ENCODE peak calls at places on chromosome 1, in ten cellular contexts. R is pancreas, S is cardiac muscle cell, O is HFF-Myc, T is Peyer's patch, Q is epithelial cell of esophagus, N is lung, X is GM10248, H is dorsolateral prefrontal cortex, Z is MM.1S. U is an unnamed sample.

GRCh38 chr1:201678264-201679101 is 139.6 kb downstream of the NAV1 start:
- DNase-seq in R (no peak), S (peak; percentile 62), O (no peak), T (no peak), Q (no peak), N (no peak), X (no peak), H (no peak), Z (no peak), U (no peak)

GRCh38 chr1:164675342-164675904 is 116.4 kb downstream of the PBX1 start:
- DNase-seq in R (no peak), S (no peak), O (no peak), T (peak; percentile 75), Q (peak; percentile 68), N (no peak), X (no peak), H (no peak), Z (no peak), U (peak; percentile 10)

GRCh38 chr1:78469561-78469960 is 21.2 kb upstream of the PTGFR start:
- DNase-seq in R (no peak), S (no peak), O (no peak), T (no peak), Q (no peak), N (no peak), X (no peak), H (no peak), Z (no peak), U (no peak)

GRCh38 chr1:119737040-119737682 is 25.4 kb downstream of the PHGDH start:
- DNase-seq in R (peak; percentile 70), S (peak; percentile 86), O (no peak), T (peak; percentile 50), Q (no peak), N (no peak), X (no peak), H (no peak), Z (no peak), U (no peak)

GRCh38 chr1:169250022-169250421 is 117.6 kb downstream of the NME7 start:
- DNase-seq in R (no peak), S (peak; percentile 12), O (peak; percentile 11), T (no peak), Q (peak; percentile 24), N (no peak), X (no peak), H (no peak), Z (no peak), U (no peak)

GRCh38 chr1:22861764-22862440 is 110.8 kb downstream of the LACTBL1 start:
- DNase-seq in R (peak; percentile 39), S (peak; percentile 90), O (no peak), T (peak; percentile 55), Q (peak; percentile 92), N (peak; percentile 32), X (peak; percentile 39), H (no peak), Z (no peak), U (peak; percentile 43)

GRCh38 chr1:151526735-151527520 is 13.2 kb upstream of the TUFT1 start:
- DNase-seq in R (no peak), S (no peak), O (no peak), T (peak; percentile 23), Q (no peak), N (no peak), X (no peak), H (no peak), Z (no peak), U (no peak)

GRCh38 chr1:23613191-23614126 is 54.2 kb upstream of the ID3 start:
- DNase-seq in R (no peak), S (no peak), O (no peak), T (peak; percentile 85), Q (no peak), N (no peak), X (peak; percentile 59), H (no peak), Z (peak; percentile 75), U (peak; percentile 85)

DNA sequence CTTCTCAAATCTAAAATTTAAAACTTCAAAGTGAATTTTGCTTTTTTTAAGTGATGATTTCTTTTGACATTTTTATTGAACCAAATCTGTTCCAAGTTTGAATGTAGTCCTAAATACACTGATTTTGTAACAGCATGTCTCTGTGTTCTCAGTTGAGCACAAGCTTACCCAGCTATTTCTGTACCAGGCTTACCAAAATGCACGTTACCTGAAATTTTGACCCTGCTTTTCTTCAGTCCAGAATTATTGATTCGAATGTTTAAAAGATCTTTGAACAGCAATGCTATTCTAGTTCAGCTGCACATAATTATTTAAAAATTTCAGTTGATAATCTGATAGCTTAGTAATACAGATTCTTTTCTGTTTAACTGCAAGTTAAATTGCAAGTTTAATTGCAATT is 25.6 kb downstream of the AGO4 start:
- DNase-seq in R (no peak), S (no peak), O (no peak), T (no peak), Q (no peak), N (no peak), X (no peak), H (no peak), Z (no peak), U (no peak)
- TF ChIP-seq CTCF in R (no peak), S (no peak), O (no peak), T (no peak), Q (no peak), N (no peak), X (no peak), H (no peak), Z (no peak), U (no peak)

GRCh38 chr1:87331319-87332269 is 2.9 kb downstream of the LMO4 start:
- DNase-seq in R (peak; percentile 73), S (peak; percentile 77), O (no peak), T (peak; percentile 90), Q (peak; percentile 91), N (peak; percentile 88), X (peak; percentile 67), H (peak; percentile 38), Z (peak; percentile 81), U (peak; percentile 62)

GRCh38 chr1:87336623-87337067 is 8.0 kb downstream of the LMO4 start:
- DNase-seq in R (no peak), S (no peak), O (no peak), T (no peak), Q (peak; percentile 2), N (no peak), X (no peak), H (no peak), Z (peak; percentile 76), U (no peak)

GRCh38 chr1:87335175-87335992 is 6.7 kb downstream of the LMO4 start:
- DNase-seq in R (peak; percentile 52), S (peak; percentile 60), O (no peak), T (peak; percentile 90), Q (peak; percentile 51), N (peak; percentile 67), X (peak; percentile 78), H (peak; percentile 49), Z (peak; percentile 78), U (peak; percentile 80)

GRCh38 chr1:87333692-87334347 is 5.1 kb downstream of the LMO4 start:
- DNase-seq in R (no peak), S (no peak), O (no peak), T (no peak), Q (peak; percentile 3), N (no peak), X (peak; percentile 43), H (no peak), Z (peak; percentile 76), U (peak; percentile 14)

DNA sequence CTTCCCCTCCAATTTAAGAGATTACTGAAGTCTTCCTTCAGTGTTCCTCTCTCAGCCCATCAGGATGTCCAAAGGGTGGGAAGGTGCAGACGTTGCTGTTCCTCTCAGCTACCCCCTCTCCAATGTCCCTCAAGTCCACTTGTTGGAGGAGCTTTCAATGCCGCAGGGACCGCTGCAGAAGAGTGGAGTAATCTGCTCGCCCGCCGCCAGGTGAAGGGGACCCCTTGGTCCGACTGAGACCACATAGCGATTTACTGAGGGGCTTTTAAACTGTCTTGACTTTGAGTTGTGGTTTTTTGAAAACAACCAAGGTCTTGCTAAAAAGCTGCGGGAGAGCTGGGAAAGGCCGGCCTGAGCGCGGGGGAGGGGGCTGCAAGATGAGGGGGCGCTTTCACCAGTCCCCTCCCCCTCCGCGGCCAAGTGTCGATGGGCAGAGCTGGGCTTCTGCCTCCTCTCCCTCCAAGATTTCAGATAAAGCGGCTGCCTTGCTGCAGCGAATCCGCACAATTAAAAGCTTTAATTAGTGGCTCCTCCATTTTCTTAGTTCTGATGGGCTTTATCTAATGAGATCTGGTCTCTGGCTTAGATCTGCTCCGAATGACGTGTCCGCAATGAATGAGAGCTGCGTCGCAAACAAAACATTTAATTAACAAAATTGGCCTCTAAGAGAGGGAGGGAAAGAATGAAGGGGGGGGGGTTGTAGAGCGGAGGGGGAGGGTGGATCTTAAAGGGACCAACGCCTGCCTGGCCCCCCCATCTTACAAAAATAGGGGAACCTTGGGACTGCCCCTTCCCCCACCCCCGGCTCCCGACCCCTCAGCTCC is 5.9 kb downstream of the LMO4 start:
- DNase-seq in R (no peak), S (no peak), O (no peak), T (peak; percentile 51), Q (peak; percentile 44), N (no peak), X (peak; percentile 11), H (no peak), Z (peak; percentile 64), U (peak; percentile 13)
- TF ChIP-seq CTCF in R (no peak), S (peak; percentile 12), O (no peak), T (no peak), Q (peak; percentile 18), N (no peak), X (no peak), H (no peak), Z (peak; percentile 34), U (no peak)

GRCh38 chr1:223833948-223834347 is 11.8 kb downstream of the TP53BP2 start:
- DNase-seq in R (no peak), S (no peak), O (no peak), T (no peak), Q (no peak), N (no peak), X (no peak), H (no peak), Z (no peak), U (no peak)

GRCh38 chr1:223832637-223832943 is 13.2 kb downstream of the TP53BP2 start:
- DNase-seq in R (no peak), S (no peak), O (no peak), T (no peak), Q (no peak), N (no peak), X (no peak), H (peak; percentile 24), Z (no peak), U (peak; percentile 35)

GRCh38 chr1:223834660-223835263 is 11.0 kb downstream of the TP53BP2 start:
- DNase-seq in R (no peak), S (peak; percentile 87), O (no peak), T (no peak), Q (peak; percentile 52), N (no peak), X (no peak), H (no peak), Z (no peak), U (peak; percentile 31)

GRCh38 chr1:223829678-223830077 is 16.1 kb downstream of the TP53BP2 start:
- DNase-seq in R (no peak), S (no peak), O (no peak), T (no peak), Q (no peak), N (no peak), X (no peak), H (no peak), Z (no peak), U (no peak)

GRCh38 chr1:223831755-223832636 is 13.8 kb downstream of the TP53BP2 start:
- DNase-seq in R (no peak), S (peak; percentile 80), O (no peak), T (no peak), Q (peak; percentile 30), N (no peak), X (no peak), H (no peak), Z (no peak), U (no peak)
- TF ChIP-seq CTCF in R (no peak), S (peak; percentile 5), O (no peak), T (no peak), Q (no peak), N (no peak), X (no peak), H (no peak), Z (no peak), U (no peak)

DNA sequence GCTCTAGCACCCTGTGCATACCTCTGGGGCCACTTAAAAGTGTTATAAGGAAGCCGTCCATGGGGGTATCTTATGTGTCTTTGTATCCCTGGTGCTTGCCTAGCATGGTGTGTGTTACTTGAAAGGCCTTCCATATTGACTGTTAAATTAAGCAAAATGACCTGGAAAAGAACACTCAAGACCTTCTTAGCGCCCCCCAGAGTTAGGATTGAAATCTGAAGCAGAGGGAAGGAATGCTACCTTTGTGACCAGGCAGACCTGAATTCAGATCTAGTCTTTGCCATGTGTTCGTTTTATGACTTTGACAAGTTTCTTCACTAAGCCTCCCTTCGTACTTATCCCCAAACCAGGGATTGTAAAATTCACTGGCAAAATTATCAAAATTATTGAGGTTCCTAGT is 59.9 kb downstream of the SLC22A15 start:
- DNase-seq in R (no peak), S (no peak), O (no peak), T (no peak), Q (no peak), N (no peak), X (no peak), H (no peak), Z (no peak), U (no peak)
- TF ChIP-seq CTCF in R (no peak), S (no peak), O (no peak), T (no peak), Q (no peak), N (no peak), X (no peak), H (no peak), Z (no peak), U (no peak)